ENCODE peak calls at places on chromosomes 3 and 15, in five cellular contexts. R, Z, W, T and I are unnamed samples.
A peak's percentile ranks its signal among the peaks of the same experiment; 100 is the strongest.

GRCh38 chr15:68230157-68231100 is 901 bp upstream of the CLN6 start:
- DNase-seq in R (no peak), Z (no peak), W (peak; percentile 10), T (peak; percentile 62), I (no peak)

GRCh38 chr3:160577551-160578195 is 12.3 kb upstream of the KPNA4 start:
- DNase-seq in R (no peak), Z (no peak), W (peak; percentile 21), T (peak; percentile 53), I (no peak)

GRCh38 chr3:111143-112069 is 85.2 kb upstream of the CHL1 start:
- DNase-seq in R (no peak), Z (no peak), W (no peak), T (no peak), I (no peak)

GRCh38 chr3:55675478-55675877 is 188.4 kb upstream of the WNT5A start:
- DNase-seq in R (no peak), Z (no peak), W (no peak), T (no peak), I (no peak)

GRCh38 chr15:29740692-29741311 is 81.5 kb downstream of the TJP1 start:
- DNase-seq in R (no peak), Z (no peak), W (no peak), T (peak; percentile 9), I (no peak)

GRCh38 chr3:55570361-55570760 is 83.3 kb upstream of the WNT5A start:
- DNase-seq in R (no peak), Z (no peak), W (no peak), T (no peak), I (no peak)

GRCh38 chr3:160381470-160381869 is 17.6 kb downstream of the IFT80 start:
- DNase-seq in R (no peak), Z (no peak), W (peak; percentile 66), T (peak; percentile 69), I (no peak)

GRCh38 chr3:177802151-177802900 is 605.0 kb upstream of the TBL1XR1 start:
- DNase-seq in R (no peak), Z (no peak), W (peak; percentile 61), T (peak; percentile 61), I (no peak)

GRCh38 chr3:13652728-13653127 is 103.8 kb downstream of the FBLN2 start:
- DNase-seq in R (no peak), Z (no peak), W (no peak), T (no peak), I (no peak)

GRCh38 chr3:194399166-194399565 is at the start of gene GP5:
- DNase-seq in R (no peak), Z (no peak), W (no peak), T (no peak), I (no peak)

GRCh38 chr3:193782280-193782654 is 189.3 kb downstream of the OPA1 start:
- DNase-seq in R (peak; percentile 86), Z (peak; percentile 45), W (no peak), T (no peak), I (no peak)

GRCh38 chr15:41774873-41775417 is 661 bp downstream of the MAPKBP1 start:
- DNase-seq in R (no peak), Z (no peak), W (no peak), T (no peak), I (no peak)

GRCh38 chr3:69058180-69058946 is 6.2 kb upstream of the TMF1 start:
- DNase-seq in R (no peak), Z (no peak), W (no peak), T (no peak), I (no peak)

GRCh38 chr3:127044996-127045395 is 62.1 kb downstream of the PLXNA1 start:
- DNase-seq in R (peak; percentile 50), Z (no peak), W (peak; percentile 3), T (no peak), I (no peak)

GRCh38 chr3:157070186-157070585 is 89.8 kb downstream of the CCNL1 start:
- DNase-seq in R (no peak), Z (no peak), W (no peak), T (no peak), I (no peak)

GRCh38 chr15:25971053-25971452 is 107.9 kb upstream of the ATP10A start:
- DNase-seq in R (no peak), Z (no peak), W (peak; percentile 1), T (no peak), I (no peak)

GRCh38 chr3:57956119-57956832 is 51.9 kb upstream of the FLNB start:
- DNase-seq in R (no peak), Z (no peak), W (peak; percentile 94), T (peak; percentile 87), I (no peak)

GRCh38 chr3:62562017-62562416 is 188.7 kb upstream of the FEZF2 start:
- DNase-seq in R (no peak), Z (no peak), W (peak; percentile 69), T (peak; percentile 84), I (no peak)

GRCh38 chr15:50100484-50100883 is 18.5 kb downstream of the ATP8B4 start:
- DNase-seq in R (no peak), Z (no peak), W (no peak), T (peak; percentile 14), I (no peak)

GRCh38 chr3:195106418-195106906 is 164.5 kb downstream of the XXYLT1 start:
- DNase-seq in R (peak; percentile 33), Z (peak; percentile 56), W (peak; percentile 52), T (peak; percentile 84), I (peak; percentile 68)

GRCh38 chr3:188712257-188712924 is 459.4 kb upstream of the TPRG1 start:
- DNase-seq in R (no peak), Z (no peak), W (peak; percentile 92), T (peak; percentile 51), I (no peak)

GRCh38 chr3:55885721-55886120 is 398.6 kb upstream of the WNT5A start:
- DNase-seq in R (no peak), Z (no peak), W (peak; percentile 82), T (peak; percentile 66), I (no peak)

GRCh38 chr3:13508496-13508895 is 28.4 kb downstream of the HDAC11 start:
- DNase-seq in R (no peak), Z (no peak), W (no peak), T (no peak), I (no peak)

GRCh38 chr3:140203510-140203909 is 268.5 kb downstream of the CLSTN2 start:
- DNase-seq in R (no peak), Z (no peak), W (no peak), T (no peak), I (no peak)

GRCh38 chr3:140205598-140205997 is 270.6 kb downstream of the CLSTN2 start:
- DNase-seq in R (no peak), Z (no peak), W (no peak), T (no peak), I (no peak)

GRCh38 chr3:140204271-140204984 is 269.4 kb downstream of the CLSTN2 start:
- DNase-seq in R (no peak), Z (no peak), W (no peak), T (no peak), I (no peak)

GRCh38 chr3:140207541-140207940 is 272.6 kb downstream of the CLSTN2 start:
- DNase-seq in R (no peak), Z (no peak), W (no peak), T (no peak), I (no peak)

DNA sequence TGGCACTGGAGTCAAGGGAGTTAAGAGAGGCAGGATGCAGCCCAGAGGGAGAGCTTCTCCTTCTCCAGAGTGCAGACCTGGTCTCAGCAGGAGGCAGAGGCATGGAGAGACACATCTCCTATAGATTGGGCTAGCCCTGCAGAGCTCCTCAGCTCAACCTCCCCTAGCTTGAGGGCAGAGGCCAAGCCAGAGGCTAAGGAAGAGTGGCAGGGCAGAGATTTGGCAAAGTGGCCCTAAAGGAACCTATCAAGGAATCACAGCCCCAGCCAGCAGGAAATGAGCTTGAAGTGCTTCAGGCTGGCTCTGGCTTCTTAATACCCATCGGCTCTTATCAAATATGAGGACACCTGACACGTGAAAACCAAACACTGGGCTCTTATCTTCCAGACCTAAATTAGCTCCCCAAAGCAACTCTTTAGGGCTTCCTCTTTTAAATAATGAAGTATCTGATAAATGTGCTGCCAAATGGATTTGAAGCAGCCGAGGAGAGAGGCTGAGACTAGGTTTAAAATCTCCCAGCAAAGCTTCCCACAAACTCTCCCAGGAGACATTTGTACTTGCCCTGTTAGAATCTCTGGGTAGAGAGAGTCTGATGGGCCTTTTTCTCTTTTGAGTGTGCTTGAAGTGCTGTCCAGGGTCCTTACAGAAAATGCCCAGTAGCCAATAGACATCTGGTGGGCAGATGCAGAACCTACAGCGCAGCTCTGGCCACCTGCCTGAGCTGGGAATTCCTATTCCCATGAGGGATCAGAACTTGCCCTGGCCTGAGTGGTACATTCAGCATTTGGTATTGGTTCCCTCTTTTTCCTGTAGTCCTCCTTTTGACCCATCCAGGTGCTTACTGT is 271.4 kb downstream of the CLSTN2 start:
- DNase-seq in R (no peak), Z (no peak), W (peak; percentile 18), T (peak; percentile 63), I (no peak)
- TF ChIP-seq CTCF in R (no peak), Z (no peak), W (no peak), T (no peak), I (peak; percentile 42)

DNA sequence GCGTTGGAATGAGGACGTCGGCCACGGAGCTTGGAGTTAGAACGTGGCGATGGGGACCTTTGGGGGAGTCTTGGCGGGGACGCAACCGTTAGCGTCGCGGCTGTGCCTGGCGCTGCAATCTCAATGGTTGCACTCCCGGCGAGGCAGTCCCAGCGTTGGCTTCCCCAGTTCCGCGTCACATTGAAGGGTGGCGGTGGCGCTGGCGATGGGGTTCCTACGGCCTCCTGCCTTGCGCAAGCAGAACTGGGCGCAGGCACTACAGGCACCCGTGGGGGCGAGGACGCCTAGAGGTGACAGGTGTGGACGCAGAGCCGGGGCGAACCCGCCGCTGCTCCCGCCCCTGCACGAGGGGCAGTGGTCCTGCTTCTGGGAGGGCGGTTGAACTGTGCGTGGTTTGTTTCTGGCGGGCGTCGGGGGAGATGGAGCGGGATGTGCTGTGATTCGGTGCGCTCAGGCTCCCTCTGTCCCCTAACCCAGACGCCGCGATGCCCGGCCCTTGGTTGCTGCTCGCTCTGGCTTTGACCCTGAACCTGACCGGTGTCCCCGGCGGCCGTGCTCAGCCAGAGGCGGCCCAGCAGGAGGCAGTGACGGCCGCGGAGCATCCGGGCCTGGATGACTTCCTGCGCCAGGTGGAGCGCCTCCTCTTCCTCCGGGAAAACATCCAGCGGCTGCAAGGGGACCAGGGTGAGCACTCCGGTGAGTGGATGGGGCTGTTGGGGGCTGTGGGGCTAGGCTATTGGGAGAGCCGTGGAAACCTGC is 991 bp downstream of the TRH start:
- DNase-seq in R (no peak), Z (no peak), W (no peak), T (peak; percentile 6), I (peak; percentile 16)
- TF ChIP-seq CTCF in R (no peak), Z (no peak), W (no peak), T (no peak), I (no peak)

GRCh38 chr3:125916376-125916978 is 52.5 kb upstream of the ROPN1B start:
- DNase-seq in R (no peak), Z (peak; percentile 89), W (peak; percentile 91), T (peak; percentile 97), I (peak; percentile 91)
- TF ChIP-seq CTCF in R (no peak), Z (no peak), W (peak; percentile 47), T (peak; percentile 17), I (no peak)

DNA sequence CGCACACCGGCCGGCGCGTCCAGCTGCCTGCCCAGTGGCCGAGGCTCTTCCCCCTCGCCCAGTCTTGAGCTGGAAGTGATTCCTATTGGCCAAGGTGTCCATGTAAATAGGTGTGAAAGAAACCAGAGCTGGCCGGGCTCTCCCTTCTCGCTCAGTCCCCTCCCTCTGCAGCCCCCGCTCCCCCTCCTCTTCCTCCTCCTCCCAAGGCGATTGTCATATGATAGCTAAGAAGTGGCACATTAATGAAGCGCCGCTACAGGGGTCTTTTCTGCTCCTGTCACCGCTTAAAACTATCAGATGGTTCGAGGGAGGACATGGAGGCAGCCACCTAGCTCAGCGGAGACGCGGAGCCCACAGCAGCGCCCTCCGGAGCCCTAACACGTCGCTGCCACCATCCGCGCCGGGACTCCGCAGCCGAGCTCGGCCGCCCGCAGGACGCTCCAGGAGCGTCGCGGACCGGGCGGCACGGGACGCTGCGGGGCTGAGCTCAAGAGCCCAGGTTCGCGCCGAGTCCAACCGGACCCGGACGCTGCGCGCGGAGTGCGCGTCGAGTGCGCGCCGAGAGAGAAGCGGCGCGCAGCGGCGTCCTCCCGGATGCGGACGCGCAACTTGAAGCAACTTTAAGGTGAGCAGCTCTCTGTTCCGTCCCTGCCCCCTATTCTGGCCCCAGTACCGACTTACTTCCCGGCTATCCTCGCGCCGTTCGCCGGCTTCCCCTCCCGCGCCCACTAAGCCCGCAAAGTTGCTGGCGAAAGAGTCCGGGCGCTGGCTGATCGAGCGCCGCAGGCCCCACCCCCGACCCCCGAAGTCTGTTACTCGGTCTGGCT is at the start of gene FOXB1:
- DNase-seq in R (no peak), Z (no peak), W (no peak), T (no peak), I (no peak)
- TF ChIP-seq CTCF in R (no peak), Z (no peak), W (no peak), T (no peak), I (peak; percentile 38)